ENCODE peak calls at places on chromosomes 4 and X, in six cellular contexts. J is SW480; Y is stimulated activated CD4-positive, alpha-beta T cell treated with anti-CD3 and anti-CD28 coated beads, Interleukin-4, amount 100 ng/mL, for 4 hours; P is A549; U is fibroblast of mammary gland; S is activated gamma-delta T cell treated with Interleukin-2 at 50 U/mL for 16 hours. X is an unnamed sample.

GRCh38 chr4:8053688-8054449 is 104.7 kb downstream of the ABLIM2 start:
- DNase-seq in Y (no peak), J (peak), U (no peak), P (no peak), S (no peak), X (peak)

GRCh38 chr4:137956256-137956655 is 285.9 kb downstream of the SLC7A11 start:
- DNase-seq in Y (no peak), U (peak), J (no peak), P (no peak), S (no peak), X (no peak)

GRCh38 chrX:46831620-46832327 is 5.1 kb upstream of the RP2 start:
- DNase-seq in P (no peak), Y (no peak), J (no peak), U (peak), S (no peak), X (no peak)

GRCh38 chrX:154478728-154479622 is at the start of gene LAGE3:
- DNase-seq in Y (peak), U (peak), J (peak), S (peak), P (peak), X (peak)

GRCh38 chrX:480861-481417 is 94.2 kb upstream of the PPP2R3B start:
- DNase-seq in Y (no peak), U (no peak), J (no peak), P (no peak), S (no peak), X (no peak)

GRCh38 chr4:97720869-97721432 is 422.3 kb downstream of the STPG2 start:
- DNase-seq in P (no peak), S (no peak), Y (no peak), U (peak), J (peak), X (peak)

GRCh38 chr4:7124643-7125442 is 57.0 kb upstream of the GRPEL1 start:
- DNase-seq in Y (no peak), J (no peak), S (no peak), U (peak), P (no peak), X (no peak)

GRCh38 chrX:141724186-141724585 is 25.6 kb upstream of the SPANXD start:
- DNase-seq in S (no peak), J (no peak), U (no peak), P (no peak), Y (no peak), X (no peak)

GRCh38 chr4:169283114-169283509 is 12.4 kb upstream of the SH3RF1 start:
- DNase-seq in Y (no peak), U (peak), S (no peak), J (no peak), P (peak), X (no peak)

GRCh38 chr4:53044651-53044960 is 182.5 kb downstream of the RASL11B start:
- DNase-seq in P (no peak), Y (no peak), S (no peak), U (no peak), J (no peak), X (no peak)

GRCh38 chr4:38723726-38724506 is 58.9 kb downstream of the TLR10 start:
- DNase-seq in S (no peak), Y (no peak), J (peak), U (no peak), P (no peak), X (no peak)

GRCh38 chr4:159077702-159078495 is 25.0 kb upstream of the RAPGEF2 start:
- DNase-seq in Y (no peak), U (peak), S (no peak), J (no peak), P (no peak), X (no peak)

GRCh38 chr4:149845643-149846208 is 30.1 kb upstream of the IQCM start:
- DNase-seq in J (no peak), Y (no peak), S (no peak), U (no peak), P (no peak), X (peak)

GRCh38 chr4:94126669-94127068 is 81.0 kb upstream of the SMARCAD1 start:
- DNase-seq in J (no peak), U (no peak), Y (no peak), P (no peak), S (no peak), X (no peak)

GRCh38 chr4:8295471-8295870 is 25.9 kb downstream of the HTRA3 start:
- DNase-seq in P (no peak), J (no peak), S (no peak), Y (no peak), U (no peak), X (no peak)

GRCh38 chr4:122988696-122989095 is 66.3 kb upstream of the NUDT6 start:
- DNase-seq in U (no peak), S (no peak), J (no peak), P (no peak), Y (no peak), X (no peak)

GRCh38 chr4:40916880-40917279 is 167.1 kb downstream of the NSUN7 start:
- DNase-seq in S (no peak), U (peak), J (no peak), Y (peak), P (peak), X (no peak)

GRCh38 chr4:161121451-161121850 is 1042.3 kb downstream of the FSTL5 start:
- DNase-seq in P (no peak), Y (no peak), U (no peak), S (no peak), J (no peak), X (no peak)

GRCh38 chr4:184259081-184259480 is 41.4 kb upstream of the ENPP6 start:
- DNase-seq in J (no peak), U (no peak), Y (no peak), P (no peak), S (no peak), X (no peak)

GRCh38 chrX:135087867-135088266 is 32.5 kb downstream of the ETDB start:
- DNase-seq in S (no peak), P (no peak), U (peak), J (no peak), Y (no peak), X (no peak)

GRCh38 chrX:107542500-107542899 is 85.8 kb upstream of the PRPS1 start:
- DNase-seq in S (no peak), U (peak), J (peak), P (no peak), Y (no peak), X (peak)

GRCh38 chrX:2147928-2148327 is 352.8 kb downstream of the DHRSX start:
- DNase-seq in Y (no peak), S (no peak), J (no peak), U (no peak), P (no peak), X (no peak)

GRCh38 chr4:103982454-103982853 is 262.7 kb upstream of the TACR3 start:
- DNase-seq in P (no peak), J (no peak), U (no peak), S (no peak), Y (no peak), X (no peak)

GRCh38 chr4:125705681-125706080 is 390.9 kb downstream of the FAT4 start:
- DNase-seq in P (no peak), J (no peak), Y (no peak), U (no peak), S (no peak), X (no peak)

X was measured in DMS153.